ENCODE peak calls at places on chromosomes 1 and 21, in seven cellular contexts. E is pancreas, S is K562, M is GM23338, L is A549, D is cardiac muscle cell, U is AG04450. C is an unnamed sample.

GRCh38 chr1:30822966-30823581 is 65.5 kb upstream of the LAPTM5 start:
- DNase-seq in E (no peak), S (no peak), M (no peak), L (no peak), D (no peak), U (no peak), C (no peak)

GRCh38 chr1:152461544-152461943 is 47.5 kb upstream of the CRNN start:
- DNase-seq in E (peak; percentile 63), S (peak; percentile 19), M (peak; percentile 84), L (no peak), D (no peak), U (no peak), C (no peak)

GRCh38 chr1:181106022-181106312 is 17.5 kb downstream of the IER5 start:
- DNase-seq in E (no peak), S (no peak), M (no peak), L (no peak), D (no peak), U (no peak), C (no peak)

GRCh38 chr1:176102700-176103244 is 104.3 kb downstream of the COP1 start:
- DNase-seq in E (no peak), S (no peak), M (no peak), L (no peak), D (no peak), U (no peak), C (no peak)

GRCh38 chr1:29933110-29933509 is 696.8 kb downstream of the PTPRU start:
- DNase-seq in E (no peak), S (no peak), M (no peak), L (no peak), D (no peak), U (no peak), C (no peak)

GRCh38 chr1:234186037-234186688 is 187.1 kb upstream of the COA6 start:
- DNase-seq in E (no peak), S (no peak), M (no peak), L (peak; percentile 69), D (no peak), U (no peak), C (peak; percentile 80)

GRCh38 chr21:27526451-27526850 is 559.6 kb upstream of the ADAMTS5 start:
- DNase-seq in E (no peak), S (no peak), M (no peak), L (no peak), D (no peak), U (no peak), C (no peak)

GRCh38 chr1:50949286-50949982 is 10.6 kb downstream of the FAF1 start:
- DNase-seq in E (no peak), S (no peak), M (no peak), L (no peak), D (no peak), U (no peak), C (no peak)

GRCh38 chr1:202967684-202968281 is 726 bp upstream of the CYB5R1 start:
- DNase-seq in E (no peak), S (peak; percentile 25), M (peak; percentile 59), L (no peak), D (no peak), U (no peak), C (no peak)

GRCh38 chr1:244552336-244552735 is 91.3 kb downstream of the CATSPERE start:
- DNase-seq in E (no peak), S (no peak), M (no peak), L (no peak), D (no peak), U (no peak), C (no peak)

GRCh38 chr1:222555992-222556615 is 8.2 kb upstream of the HHIPL2 start:
- DNase-seq in E (no peak), S (no peak), M (no peak), L (no peak), D (no peak), U (no peak), C (no peak)

GRCh38 chr1:81512242-81512641 is 288.5 kb upstream of the ADGRL2 start:
- DNase-seq in E (no peak), S (no peak), M (no peak), L (no peak), D (no peak), U (no peak), C (no peak)

GRCh38 chr1:243266231-243266630 is 10.4 kb downstream of the SDCCAG8 start:
- DNase-seq in E (no peak), S (no peak), M (no peak), L (no peak), D (no peak), U (no peak), C (no peak)

GRCh38 chr1:243268284-243268653 is 12.4 kb downstream of the SDCCAG8 start:
- DNase-seq in E (no peak), S (no peak), M (no peak), L (peak; percentile 41), D (no peak), U (peak; percentile 65), C (no peak)

GRCh38 chr1:243269461-243269801 is 13.6 kb downstream of the SDCCAG8 start:
- DNase-seq in E (no peak), S (no peak), M (no peak), L (no peak), D (no peak), U (no peak), C (no peak)

GRCh38 chr1:243268751-243269460 is 13.1 kb downstream of the SDCCAG8 start:
- DNase-seq in E (no peak), S (no peak), M (peak; percentile 43), L (no peak), D (peak; percentile 14), U (no peak), C (no peak)

DNA sequence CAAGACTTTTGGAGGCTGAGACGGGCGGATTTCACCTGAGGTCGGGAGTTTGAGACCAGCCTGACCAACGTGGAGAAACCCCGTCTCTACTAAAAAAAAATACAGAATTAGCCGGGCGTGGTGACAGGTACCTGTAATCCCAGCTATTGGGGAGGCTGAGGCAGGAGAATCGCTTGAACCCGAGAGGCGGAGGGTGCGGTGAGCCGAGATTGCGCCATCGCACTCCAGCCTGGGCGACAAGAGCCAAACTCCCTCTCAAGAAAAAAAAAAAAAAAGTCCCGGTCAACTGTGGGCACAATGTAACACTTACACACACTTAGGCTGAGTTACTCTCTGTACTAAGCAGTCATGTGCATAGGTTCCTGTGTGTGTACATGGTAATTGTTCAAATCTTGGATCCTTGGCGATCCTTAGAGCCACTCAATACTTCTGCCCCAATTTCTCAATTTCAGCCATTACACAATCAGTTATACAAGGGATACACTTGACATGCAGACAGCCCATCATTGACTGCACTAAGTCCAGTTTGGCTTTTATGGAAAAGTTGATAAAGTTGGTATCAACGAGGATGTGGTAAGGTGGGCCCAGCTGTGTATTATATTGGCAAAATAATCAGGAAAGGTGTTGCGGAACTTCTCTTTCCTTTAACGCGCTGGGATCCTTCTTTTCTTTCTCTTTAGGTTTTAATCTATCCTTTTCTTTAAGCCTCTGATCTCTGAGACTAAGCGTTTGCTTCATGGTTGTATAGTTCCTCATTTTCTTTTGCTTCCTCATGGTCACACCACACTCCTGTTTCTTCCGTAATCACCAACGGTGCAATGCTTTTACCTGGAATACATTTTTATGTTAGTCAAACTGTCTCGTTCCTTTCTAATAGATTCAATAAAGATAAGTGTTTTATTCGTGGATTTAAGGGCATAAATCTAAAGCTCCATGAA is 11.8 kb downstream of the SDCCAG8 start:
- DNase-seq in E (no peak), S (no peak), M (no peak), L (no peak), D (no peak), U (no peak), C (no peak)
- H3K27ac ChIP-seq in E (no peak overlapping the region), S (peak overlapping the region; percentile 61), M (no peak overlapping the region), L (peak overlapping the region; percentile 85), D (no peak overlapping the region), U (peak overlapping the region; percentile 66), C (peak overlapping the region; percentile 97)

GRCh38 chr1:63914706-63915105 is 140.9 kb downstream of the ROR1 start:
- DNase-seq in E (no peak), S (no peak), M (no peak), L (no peak), D (no peak), U (no peak), C (no peak)

GRCh38 chr1:63914241-63914640 is 140.4 kb downstream of the ROR1 start:
- DNase-seq in E (no peak), S (no peak), M (no peak), L (no peak), D (no peak), U (no peak), C (no peak)

GRCh38 chr1:63916485-63917360 is 142.9 kb downstream of the ROR1 start:
- DNase-seq in E (no peak), S (no peak), M (no peak), L (no peak), D (no peak), U (no peak), C (no peak)

GRCh38 chr1:63913533-63913932 is 139.7 kb downstream of the ROR1 start:
- DNase-seq in E (no peak), S (no peak), M (no peak), L (no peak), D (peak; percentile 59), U (no peak), C (no peak)

GRCh38 chr1:63915121-63915520 is 141.3 kb downstream of the ROR1 start:
- DNase-seq in E (no peak), S (no peak), M (peak; percentile 68), L (no peak), D (no peak), U (no peak), C (no peak)
- TF ChIP-seq CTCF in E (no peak), S (peak; percentile 14), M (peak; percentile 58), L (no peak), D (peak; percentile 17), U (peak; percentile 55), C (peak; percentile 13)

DNA sequence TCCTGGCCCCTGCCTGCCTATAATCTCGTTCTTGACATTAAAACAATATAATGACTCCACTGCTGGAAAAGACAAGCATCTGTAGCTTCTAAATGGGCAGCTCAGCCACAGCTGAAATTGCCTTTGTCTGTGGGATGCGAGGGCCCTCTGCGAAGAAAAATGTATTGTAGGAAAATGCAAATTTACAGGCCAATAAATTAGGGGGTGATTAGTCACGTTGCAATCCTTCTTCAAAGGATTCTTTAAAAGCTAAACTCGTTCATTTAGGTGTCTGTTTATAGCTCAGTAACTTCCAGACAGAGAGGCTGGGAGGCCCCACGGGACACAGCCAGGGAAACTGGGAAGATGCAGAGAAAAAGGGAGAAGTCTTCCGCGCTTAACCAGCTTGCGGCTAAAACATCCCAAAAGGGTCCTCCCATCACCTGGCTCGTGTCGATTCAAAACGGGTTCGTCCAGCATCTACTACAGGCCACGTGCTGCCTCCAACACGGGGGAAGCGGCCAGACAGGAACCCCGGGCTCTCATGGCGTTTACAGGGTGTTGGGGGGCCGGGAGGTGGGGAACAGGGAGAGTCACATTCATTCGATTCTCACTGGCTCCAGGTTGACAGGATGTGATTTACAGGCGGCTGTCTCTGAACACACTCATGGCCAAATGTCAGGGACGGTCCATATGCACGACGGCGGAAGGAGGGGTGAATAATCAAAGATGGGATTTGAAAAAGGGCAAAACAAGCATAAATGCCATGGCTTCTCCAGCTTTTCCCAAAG is 100.5 kb upstream of the ZBTB40 start:
- DNase-seq in E (peak; percentile 36), S (no peak), M (peak; percentile 47), L (no peak), D (no peak), U (no peak), C (no peak)
- H3K27ac ChIP-seq in E (no peak overlapping the region), S (no peak overlapping the region), M (no peak overlapping the region), L (no peak overlapping the region), D (no peak overlapping the region), U (no peak overlapping the region), C (no peak overlapping the region)

DNA sequence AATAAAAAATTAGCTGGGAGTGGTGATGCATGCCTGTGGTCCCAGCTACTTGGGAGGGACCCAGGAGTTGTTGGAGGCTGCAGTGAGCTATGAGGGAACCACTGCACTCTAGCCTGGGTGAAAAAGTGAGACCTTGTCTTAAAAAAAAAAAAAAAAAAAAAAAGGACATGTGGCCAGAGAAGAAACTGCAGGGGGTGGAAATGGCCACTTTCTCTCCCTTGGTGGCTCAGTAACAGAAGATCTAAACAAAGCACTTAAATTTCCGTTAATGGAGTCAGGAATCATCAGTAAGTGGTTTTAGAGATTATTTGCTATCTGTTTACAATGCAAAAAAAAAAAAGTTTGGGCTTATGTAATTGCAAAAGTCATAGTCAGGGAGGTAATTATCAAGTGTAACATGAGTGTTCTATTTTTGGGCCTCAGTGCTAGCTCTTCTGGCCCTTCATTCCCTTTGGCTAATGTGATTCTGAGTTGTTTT is 19.3 kb upstream of the OPRD1 start:
- DNase-seq in E (no peak), S (peak; percentile 50), M (peak; percentile 31), L (no peak), D (peak; percentile 49), U (no peak), C (no peak)
- TF ChIP-seq CTCF in E (peak; percentile 10), S (peak; percentile 30), M (no peak), L (no peak), D (no peak), U (peak; percentile 14), C (no peak)

C was measured in RWPE2.